ENCODE peak calls at places on chromosomes 1 and 21, in eight cellular contexts. E is colonic mucosa, V is fibroblast of lung, U is astrocyte, Y is GM23248, D is IMR-90, B is mammary epithelial cell, F is MM.1S. S is an unnamed sample.

GRCh38 chr1:175801979-175802378 is 58.6 kb upstream of the TNR start:
- DNase-seq in F (no peak), V (no peak), Y (no peak), U (no peak), D (no peak), B (no peak), E (no peak), S (no peak)

GRCh38 chr1:67135354-67135753 is 584 bp upstream of the C1orf141 start:
- DNase-seq in V (peak; percentile 82), B (peak; percentile 16), F (no peak), Y (peak; percentile 93), U (peak; percentile 84), D (peak; percentile 86), E (no peak), S (peak; percentile 91)

GRCh38 chr1:94858276-94858675 is 38.1 kb downstream of the SLC44A3 start:
- DNase-seq in F (no peak), V (peak; percentile 54), E (no peak), U (peak; percentile 36), B (peak; percentile 54), Y (peak; percentile 62), D (peak; percentile 45), S (peak; percentile 47)

GRCh38 chr1:108719654-108720435 is 7.1 kb downstream of the FNDC7 start:
- DNase-seq in F (peak; percentile 8), V (peak; percentile 90), E (no peak), D (peak; percentile 90), Y (peak; percentile 97), U (peak; percentile 87), B (peak; percentile 89), S (peak; percentile 81)

GRCh38 chr1:154589780-154590179 is 18.2 kb downstream of the ADAR start:
- DNase-seq in V (peak; percentile 25), E (no peak), U (no peak), D (peak; percentile 59), B (no peak), F (no peak), Y (peak; percentile 43), S (no peak)

GRCh38 chr21:26138615-26139257 is 31.8 kb downstream of the APP start:
- DNase-seq in V (no peak), D (no peak), U (no peak), F (no peak), B (no peak), E (no peak), Y (no peak), S (peak; percentile 55)

GRCh38 chr1:185568155-185569123 is 165.8 kb upstream of the HMCN1 start:
- DNase-seq in F (peak; percentile 52), V (no peak), Y (peak; percentile 51), E (no peak), U (no peak), D (no peak), B (peak; percentile 58), S (no peak)

GRCh38 chr1:153353226-153353947 is 4.3 kb upstream of the S100A9 start:
- DNase-seq in Y (peak; percentile 23), V (peak; percentile 6), E (peak; percentile 19), F (no peak), D (no peak), U (peak; percentile 2), B (no peak), S (no peak)

GRCh38 chr1:165296205-165296604 is 60.3 kb downstream of the LMX1A start:
- DNase-seq in D (no peak), E (no peak), B (no peak), F (no peak), U (no peak), Y (no peak), V (no peak), S (no peak)

GRCh38 chr21:31780944-31781343 is 49.0 kb upstream of the SCAF4 start:
- DNase-seq in Y (no peak), E (no peak), B (peak; percentile 49), F (peak; percentile 68), U (no peak), V (no peak), D (no peak), S (peak; percentile 19)

GRCh38 chr1:34500451-34500850 is 254.4 kb upstream of the GJB5 start:
- DNase-seq in Y (peak; percentile 48), D (no peak), F (peak; percentile 19), U (no peak), E (no peak), B (no peak), V (peak; percentile 16), S (peak; percentile 35)

GRCh38 chr1:176957603-176958002 is 206.9 kb downstream of the ASTN1 start:
- DNase-seq in Y (no peak), E (no peak), V (peak; percentile 6), U (no peak), D (no peak), F (no peak), B (no peak), S (no peak)

GRCh38 chr21:37367301-37367757 is 756 bp downstream of the DYRK1A start:
- DNase-seq in B (no peak), D (no peak), Y (peak; percentile 71), F (peak; percentile 50), U (no peak), V (no peak), E (no peak), S (no peak)

GRCh38 chr1:170530972-170531757 is 801 bp upstream of the GORAB start:
- DNase-seq in B (no peak), F (no peak), U (no peak), D (no peak), E (peak; percentile 39), Y (peak; percentile 56), V (no peak), S (peak; percentile 58)

GRCh38 chr21:44710294-44710665 is 1.1 kb downstream of the TSPEAR start:
- DNase-seq in E (no peak), D (no peak), U (no peak), F (no peak), Y (no peak), V (no peak), B (no peak), S (no peak)

GRCh38 chr21:33978585-33978984 is 63.0 kb upstream of the ATP5PO start:
- DNase-seq in E (no peak), B (no peak), D (no peak), Y (no peak), F (no peak), V (no peak), U (no peak), S (no peak)

GRCh38 chr21:33976082-33976979 is 60.7 kb upstream of the ATP5PO start:
- DNase-seq in F (no peak), B (peak; percentile 97), D (peak; percentile 94), E (peak; percentile 7), U (peak; percentile 99), V (peak; percentile 99), Y (peak; percentile 94), S (peak; percentile 94)

GRCh38 chr21:33977721-33978369 is 62.2 kb upstream of the ATP5PO start:
- DNase-seq in F (no peak), V (no peak), Y (no peak), U (no peak), D (no peak), E (peak; percentile 11), B (no peak), S (no peak)

GRCh38 chr21:33975548-33976081 is 60.0 kb upstream of the ATP5PO start:
- DNase-seq in U (peak; percentile 45), V (peak; percentile 67), Y (peak; percentile 74), D (peak; percentile 43), F (no peak), E (no peak), B (peak; percentile 74), S (peak; percentile 28)

GRCh38 chr21:33976980-33977720 is 61.5 kb upstream of the ATP5PO start:
- DNase-seq in V (no peak), E (no peak), F (no peak), B (no peak), D (no peak), U (no peak), Y (no peak), S (no peak)
- H3K4me3 ChIP-seq in V (no peak overlapping the region), E (no peak overlapping the region), F (no peak overlapping the region), B (no peak overlapping the region), D (no peak overlapping the region), U (peak overlapping the region; percentile 30), Y (no peak overlapping the region), S (peak overlapping the region; percentile 33)

GRCh38 chr21:17462276-17462981 is 50.4 kb upstream of the CXADR start:
- DNase-seq in Y (no peak), U (peak; percentile 76), V (peak; percentile 83), E (peak; percentile 82), B (no peak), F (no peak), D (peak; percentile 42), S (no peak)

GRCh38 chr21:17461014-17461413 is 51.8 kb upstream of the CXADR start:
- DNase-seq in V (peak; percentile 94), F (no peak), Y (peak; percentile 91), D (peak; percentile 92), B (peak; percentile 70), E (peak; percentile 30), U (peak; percentile 93), S (peak; percentile 75)

GRCh38 chr21:17460094-17460493 is 52.7 kb upstream of the CXADR start:
- DNase-seq in Y (no peak), B (no peak), E (no peak), F (no peak), U (peak; percentile 33), V (peak; percentile 40), D (no peak), S (no peak)

GRCh38 chr21:17463441-17463840 is 49.4 kb upstream of the CXADR start:
- DNase-seq in D (peak; percentile 97), B (peak; percentile 71), E (no peak), F (no peak), U (peak; percentile 99), Y (peak; percentile 99), V (peak; percentile 99), S (peak; percentile 86)

GRCh38 chr21:17461582-17461981 is 51.3 kb upstream of the CXADR start:
- DNase-seq in F (no peak), Y (peak; percentile 62), V (peak; percentile 42), E (peak; percentile 22), B (peak; percentile 57), D (peak; percentile 43), U (peak; percentile 22), S (peak; percentile 44)
- H3K9ac ChIP-seq in F (no peak overlapping the region), Y (no peak overlapping the region), V (no peak overlapping the region), E (no peak overlapping the region), B (no peak overlapping the region), D (no peak overlapping the region), U (no peak overlapping the region), S (peak overlapping the region; percentile 66)

GRCh38 chr1:97061604-97062003 is 340.0 kb downstream of the PTBP2 start:
- DNase-seq in F (no peak), U (no peak), E (no peak), Y (no peak), D (no peak), V (no peak), B (peak; percentile 60), S (no peak)
- H3K9me3 ChIP-seq in F (no peaks in the 10 kb centered on the region), U (peaks cover 12% of the 10 kb centered on the region), E (no peaks in the 10 kb centered on the region), Y (no peaks in the 10 kb centered on the region), D (peaks cover 9% of the 10 kb centered on the region), V (no peaks in the 10 kb centered on the region), B (peaks cover 13% of the 10 kb centered on the region), S (peaks cover 20% of the 10 kb centered on the region)

GRCh38 chr1:201022178-201022823 is 1.2 kb downstream of the KIF21B start:
- DNase-seq in F (no peak), V (no peak), Y (no peak), B (no peak), U (no peak), D (no peak), E (no peak), S (no peak)

GRCh38 chr1:201021333-201022177 is 2.0 kb downstream of the KIF21B start:
- DNase-seq in V (no peak), E (no peak), U (no peak), B (no peak), D (no peak), Y (no peak), F (peak; percentile 14), S (no peak)

GRCh38 chr1:201019321-201019977 is 4.1 kb downstream of the KIF21B start:
- DNase-seq in U (no peak), E (peak; percentile 93), F (peak; percentile 98), B (peak; percentile 25), D (no peak), Y (peak; percentile 42), V (peak; percentile 42), S (peak; percentile 25)

GRCh38 chr1:201020647-201021332 is 2.7 kb downstream of the KIF21B start:
- DNase-seq in B (no peak), V (no peak), D (no peak), U (no peak), Y (no peak), F (peak; percentile 62), E (peak; percentile 43), S (peak; percentile 15)

GRCh38 chr1:201020040-201020591 is 3.4 kb downstream of the KIF21B start:
- DNase-seq in D (no peak), B (no peak), Y (no peak), E (peak; percentile 69), F (peak; percentile 86), V (no peak), U (no peak), S (no peak)
- H3K4me3 ChIP-seq in D (no peak overlapping the region), B (no peak overlapping the region), Y (no peak overlapping the region), E (no peak overlapping the region), F (peak overlapping the region; percentile 12), V (no peak overlapping the region), U (no peak overlapping the region), S (no peak overlapping the region)